ENCODE peak calls at places on chromosome 16, in nine cellular contexts. One of them, this sample, is unnamed.
A peak's percentile ranks its signal among the peaks of the same experiment; 100 is the strongest.

GRCh38 chr16:69320731-69321073 is 9.6 kb downstream of the VPS4A start:
- DNase-seq in A549: no peak
- DNase-seq in spleen: peak; percentile 41
- DNase-seq in choroid plexus epithelial cell: no peak
- DNase-seq in lower leg skin: no peak
- DNase-seq in ascending aorta: no peak
- DNase-seq in SK-N-SH: no peak
- DNase-seq in fibroblast of lung: no peak
- DNase-seq in left ventricle myocardium inferior: no peak
- DNase-seq in this sample: no peak

GRCh38 chr16:73000907-73001521 is 46.9 kb downstream of the ZFHX3 start:
- DNase-seq in A549: no peak
- DNase-seq in spleen: no peak
- DNase-seq in choroid plexus epithelial cell: no peak
- DNase-seq in lower leg skin: no peak
- DNase-seq in ascending aorta: no peak
- DNase-seq in SK-N-SH: no peak
- DNase-seq in fibroblast of lung: no peak
- DNase-seq in left ventricle myocardium inferior: no peak
- DNase-seq in this sample: no peak

GRCh38 chr16:86016201-86016965 is 117.4 kb downstream of the IRF8 start:
- DNase-seq in A549: peak; percentile 64
- DNase-seq in spleen: no peak
- DNase-seq in choroid plexus epithelial cell: peak; percentile 81
- DNase-seq in lower leg skin: no peak
- DNase-seq in ascending aorta: no peak
- DNase-seq in SK-N-SH: peak; percentile 73
- DNase-seq in fibroblast of lung: peak; percentile 73
- DNase-seq in left ventricle myocardium inferior: no peak
- DNase-seq in this sample: peak; percentile 25

GRCh38 chr16:29675811-29676643 is 3.0 kb upstream of the QPRT start:
- DNase-seq in A549: peak; percentile 46
- DNase-seq in spleen: no peak
- DNase-seq in choroid plexus epithelial cell: peak; percentile 66
- DNase-seq in lower leg skin: no peak
- DNase-seq in ascending aorta: no peak
- DNase-seq in SK-N-SH: peak; percentile 67
- DNase-seq in fibroblast of lung: peak; percentile 31
- DNase-seq in left ventricle myocardium inferior: no peak
- DNase-seq in this sample: no peak

GRCh38 chr16:50246299-50247122 is 19.8 kb upstream of the ADCY7 start:
- DNase-seq in A549: no peak
- DNase-seq in spleen: peak; percentile 85
- DNase-seq in choroid plexus epithelial cell: no peak
- DNase-seq in lower leg skin: no peak
- DNase-seq in ascending aorta: no peak
- DNase-seq in SK-N-SH: peak; percentile 83
- DNase-seq in fibroblast of lung: no peak
- DNase-seq in left ventricle myocardium inferior: no peak
- DNase-seq in this sample: peak; percentile 57

GRCh38 chr16:51107742-51108141 is 43.3 kb downstream of the SALL1 start:
- DNase-seq in A549: no peak
- DNase-seq in spleen: no peak
- DNase-seq in choroid plexus epithelial cell: no peak
- DNase-seq in lower leg skin: no peak
- DNase-seq in ascending aorta: no peak
- DNase-seq in SK-N-SH: no peak
- DNase-seq in fibroblast of lung: no peak
- DNase-seq in left ventricle myocardium inferior: no peak
- DNase-seq in this sample: no peak

GRCh38 chr16:28905229-28905754 is 19.7 kb downstream of the RABEP2 start:
- DNase-seq in A549: no peak
- DNase-seq in spleen: no peak
- DNase-seq in choroid plexus epithelial cell: no peak
- DNase-seq in lower leg skin: no peak
- DNase-seq in ascending aorta: no peak
- DNase-seq in SK-N-SH: no peak
- DNase-seq in fibroblast of lung: no peak
- DNase-seq in left ventricle myocardium inferior: no peak
- DNase-seq in this sample: peak; percentile 66

GRCh38 chr16:81321039-81321438 is 6.3 kb downstream of the GAN start:
- DNase-seq in A549: no peak
- DNase-seq in spleen: no peak
- DNase-seq in choroid plexus epithelial cell: peak; percentile 27
- DNase-seq in lower leg skin: no peak
- DNase-seq in ascending aorta: no peak
- DNase-seq in SK-N-SH: no peak
- DNase-seq in fibroblast of lung: no peak
- DNase-seq in left ventricle myocardium inferior: no peak
- DNase-seq in this sample: no peak

GRCh38 chr16:31064882-31065461 is 9.1 kb downstream of the ZNF668 start:
- DNase-seq in A549: peak; percentile 74
- DNase-seq in spleen: no peak
- DNase-seq in choroid plexus epithelial cell: peak; percentile 95
- DNase-seq in lower leg skin: peak; percentile 70
- DNase-seq in ascending aorta: no peak
- DNase-seq in SK-N-SH: no peak
- DNase-seq in fibroblast of lung: peak; percentile 93
- DNase-seq in left ventricle myocardium inferior: peak; percentile 68
- DNase-seq in this sample: peak; percentile 91

GRCh38 chr16:51960931-51961330 is 586.0 kb downstream of the TOX3 start:
- DNase-seq in A549: no peak
- DNase-seq in spleen: no peak
- DNase-seq in choroid plexus epithelial cell: no peak
- DNase-seq in lower leg skin: no peak
- DNase-seq in ascending aorta: no peak
- DNase-seq in SK-N-SH: no peak
- DNase-seq in fibroblast of lung: no peak
- DNase-seq in left ventricle myocardium inferior: no peak
- DNase-seq in this sample: no peak

GRCh38 chr16:77680496-77680895 is 41.8 kb upstream of the NUDT7 start:
- DNase-seq in A549: no peak
- DNase-seq in spleen: no peak
- DNase-seq in choroid plexus epithelial cell: no peak
- DNase-seq in lower leg skin: no peak
- DNase-seq in ascending aorta: no peak
- DNase-seq in SK-N-SH: no peak
- DNase-seq in fibroblast of lung: no peak
- DNase-seq in left ventricle myocardium inferior: no peak
- DNase-seq in this sample: no peak

GRCh38 chr16:77686385-77686784 is 35.9 kb upstream of the NUDT7 start:
- DNase-seq in A549: no peak
- DNase-seq in spleen: no peak
- DNase-seq in choroid plexus epithelial cell: no peak
- DNase-seq in lower leg skin: no peak
- DNase-seq in ascending aorta: no peak
- DNase-seq in SK-N-SH: no peak
- DNase-seq in fibroblast of lung: no peak
- DNase-seq in left ventricle myocardium inferior: no peak
- DNase-seq in this sample: no peak

GRCh38 chr16:77682586-77682985 is 39.7 kb upstream of the NUDT7 start:
- DNase-seq in A549: no peak
- DNase-seq in spleen: no peak
- DNase-seq in choroid plexus epithelial cell: no peak
- DNase-seq in lower leg skin: no peak
- DNase-seq in ascending aorta: no peak
- DNase-seq in SK-N-SH: no peak
- DNase-seq in fibroblast of lung: no peak
- DNase-seq in left ventricle myocardium inferior: no peak
- DNase-seq in this sample: no peak

GRCh38 chr16:77679901-77680300 is 42.4 kb upstream of the NUDT7 start:
- DNase-seq in A549: peak; percentile 14
- DNase-seq in spleen: no peak
- DNase-seq in choroid plexus epithelial cell: no peak
- DNase-seq in lower leg skin: no peak
- DNase-seq in ascending aorta: no peak
- DNase-seq in SK-N-SH: no peak
- DNase-seq in fibroblast of lung: peak; percentile 14
- DNase-seq in left ventricle myocardium inferior: no peak
- DNase-seq in this sample: no peak

GRCh38 chr16:77683845-77684526 is 38.3 kb upstream of the NUDT7 start:
- DNase-seq in A549: no peak
- DNase-seq in spleen: no peak
- DNase-seq in choroid plexus epithelial cell: no peak
- DNase-seq in lower leg skin: no peak
- DNase-seq in ascending aorta: no peak
- DNase-seq in SK-N-SH: peak; percentile 59
- DNase-seq in fibroblast of lung: peak; percentile 17
- DNase-seq in left ventricle myocardium inferior: no peak
- DNase-seq in this sample: no peak
- TF ChIP-seq CTCF in A549: no peak
- TF ChIP-seq CTCF in spleen: no peak
- TF ChIP-seq CTCF in choroid plexus epithelial cell: no peak
- TF ChIP-seq CTCF in lower leg skin: no peak
- TF ChIP-seq CTCF in ascending aorta: no peak
- TF ChIP-seq CTCF in SK-N-SH: no peak
- TF ChIP-seq CTCF in fibroblast of lung: no peak
- TF ChIP-seq CTCF in left ventricle myocardium inferior: no peak
- TF ChIP-seq CTCF in this sample: no peak

GRCh38 chr16:65119905-65120341 is 1.9 kb downstream of the CDH11 start:
- DNase-seq in A549: no peak
- DNase-seq in spleen: no peak
- DNase-seq in choroid plexus epithelial cell: peak; percentile 73
- DNase-seq in lower leg skin: no peak
- DNase-seq in ascending aorta: no peak
- DNase-seq in SK-N-SH: no peak
- DNase-seq in fibroblast of lung: peak; percentile 69
- DNase-seq in left ventricle myocardium inferior: no peak
- DNase-seq in this sample: no peak
- H3K4me3 ChIP-seq in A549: no peak overlapping the region
- H3K4me3 ChIP-seq in spleen: peak overlapping the region; percentile 38
- H3K4me3 ChIP-seq in choroid plexus epithelial cell: peak overlapping the region; percentile 75
- H3K4me3 ChIP-seq in lower leg skin: peak overlapping the region; percentile 59
- H3K4me3 ChIP-seq in ascending aorta: peak overlapping the region; percentile 84
- H3K4me3 ChIP-seq in SK-N-SH: peak overlapping the region; percentile 83
- H3K4me3 ChIP-seq in fibroblast of lung: peak overlapping the region; percentile 82
- H3K4me3 ChIP-seq in left ventricle myocardium inferior: peak overlapping the region; percentile 77
- H3K4me3 ChIP-seq in this sample: no peak overlapping the region

GRCh38 chr16:9479008-9479407 is 387.6 kb downstream of the HAPSTR1 start:
- DNase-seq in A549: no peak
- DNase-seq in spleen: no peak
- DNase-seq in choroid plexus epithelial cell: no peak
- DNase-seq in lower leg skin: no peak
- DNase-seq in ascending aorta: no peak
- DNase-seq in SK-N-SH: no peak
- DNase-seq in fibroblast of lung: no peak
- DNase-seq in left ventricle myocardium inferior: no peak
- DNase-seq in this sample: no peak
- TF ChIP-seq CTCF in A549: no peak
- TF ChIP-seq CTCF in spleen: no peak
- TF ChIP-seq CTCF in choroid plexus epithelial cell: no peak
- TF ChIP-seq CTCF in lower leg skin: no peak
- TF ChIP-seq CTCF in ascending aorta: no peak
- TF ChIP-seq CTCF in SK-N-SH: no peak
- TF ChIP-seq CTCF in fibroblast of lung: no peak
- TF ChIP-seq CTCF in left ventricle myocardium inferior: no peak
- TF ChIP-seq CTCF in this sample: no peak

DNA sequence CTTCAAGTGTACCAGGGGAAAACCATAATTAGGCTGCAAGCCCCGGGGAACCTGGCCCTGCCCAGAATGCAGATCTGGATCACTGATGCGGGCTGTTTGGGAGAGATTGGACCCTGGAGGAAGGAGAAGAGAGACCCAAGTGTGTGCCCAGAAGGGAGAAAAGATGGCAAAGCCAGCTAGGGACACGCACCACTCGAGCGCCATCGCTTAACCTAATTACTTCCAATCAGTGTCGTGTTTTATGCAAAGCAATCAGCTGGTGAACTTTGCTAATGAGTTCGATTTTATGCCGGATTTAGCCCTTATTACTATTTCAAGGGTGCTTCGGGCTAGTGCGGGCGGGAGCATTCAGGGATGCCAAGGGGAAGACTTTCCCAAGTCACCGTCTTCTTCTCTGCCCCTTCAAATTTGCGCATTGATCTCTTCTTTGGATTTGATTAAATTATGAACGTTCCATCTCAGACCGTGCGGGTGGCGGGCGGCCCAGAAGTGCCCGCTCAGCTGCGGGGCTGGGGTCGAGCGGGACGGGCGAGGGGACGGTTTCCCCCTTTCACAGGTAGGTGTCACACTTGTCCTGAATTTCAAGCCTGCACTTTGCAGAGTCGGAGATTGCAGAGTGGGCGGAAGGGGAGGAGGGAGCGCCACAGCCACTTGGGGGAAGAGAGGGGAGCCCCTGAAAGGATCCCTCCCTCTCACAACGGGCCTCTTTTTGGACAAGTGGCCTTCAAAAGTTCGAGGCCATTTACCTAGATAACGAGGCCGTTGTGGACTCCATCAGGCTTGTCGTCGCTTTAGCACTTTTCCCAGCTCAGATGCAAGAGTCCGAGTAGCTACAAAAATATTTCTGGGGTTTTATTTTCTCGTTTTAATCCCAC is 4.1 kb downstream of the IRX5 start:
- DNase-seq in A549: no peak
- DNase-seq in spleen: no peak
- DNase-seq in choroid plexus epithelial cell: no peak
- DNase-seq in lower leg skin: peak; percentile 50
- DNase-seq in ascending aorta: no peak
- DNase-seq in SK-N-SH: peak; percentile 48
- DNase-seq in fibroblast of lung: no peak
- DNase-seq in left ventricle myocardium inferior: no peak
- DNase-seq in this sample: peak; percentile 42
- H3K4me3 ChIP-seq in A549: no peak overlapping the region
- H3K4me3 ChIP-seq in spleen: no peak overlapping the region
- H3K4me3 ChIP-seq in choroid plexus epithelial cell: no peak overlapping the region
- H3K4me3 ChIP-seq in lower leg skin: peak overlapping the region; percentile 9
- H3K4me3 ChIP-seq in ascending aorta: no peak overlapping the region
- H3K4me3 ChIP-seq in SK-N-SH: no peak overlapping the region
- H3K4me3 ChIP-seq in fibroblast of lung: no peak overlapping the region
- H3K4me3 ChIP-seq in left ventricle myocardium inferior: peak overlapping the region; percentile 85
- H3K4me3 ChIP-seq in this sample: no peak overlapping the region

DNA sequence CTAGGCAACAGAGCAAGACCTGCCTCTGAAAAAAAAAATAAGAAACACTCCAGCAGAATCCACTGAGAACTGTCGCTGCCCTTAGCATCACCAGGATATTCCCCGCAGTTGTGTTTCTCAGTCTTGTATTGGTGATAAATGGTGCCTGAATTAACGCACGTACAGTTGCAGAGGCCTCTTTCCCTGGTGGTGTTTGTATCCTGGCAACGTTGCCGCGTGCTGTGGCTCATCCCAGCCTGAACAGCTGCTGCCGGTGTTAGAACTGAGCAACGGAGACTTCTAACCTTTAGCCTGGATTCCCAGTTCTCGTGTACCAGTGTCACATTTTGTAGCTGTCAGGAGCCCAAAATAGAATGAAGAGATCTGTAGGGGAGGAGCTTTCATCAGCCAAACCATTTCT is 4.8 kb downstream of the MLYCD start:
- DNase-seq in A549: no peak
- DNase-seq in spleen: no peak
- DNase-seq in choroid plexus epithelial cell: peak; percentile 18
- DNase-seq in lower leg skin: no peak
- DNase-seq in ascending aorta: no peak
- DNase-seq in SK-N-SH: no peak
- DNase-seq in fibroblast of lung: peak; percentile 81
- DNase-seq in left ventricle myocardium inferior: peak; percentile 72
- DNase-seq in this sample: peak; percentile 49
- TF ChIP-seq CTCF in A549: no peak
- TF ChIP-seq CTCF in spleen: no peak
- TF ChIP-seq CTCF in choroid plexus epithelial cell: no peak
- TF ChIP-seq CTCF in lower leg skin: no peak
- TF ChIP-seq CTCF in ascending aorta: no peak
- TF ChIP-seq CTCF in SK-N-SH: no peak
- TF ChIP-seq CTCF in fibroblast of lung: no peak
- TF ChIP-seq CTCF in left ventricle myocardium inferior: no peak
- TF ChIP-seq CTCF in this sample: no peak

GRCh38 chr16:62638964-62639861 is 603.0 kb upstream of the CDH8 start:
- DNase-seq in A549: no peak
- DNase-seq in spleen: no peak
- DNase-seq in choroid plexus epithelial cell: no peak
- DNase-seq in lower leg skin: no peak
- DNase-seq in ascending aorta: no peak
- DNase-seq in SK-N-SH: no peak
- DNase-seq in fibroblast of lung: no peak
- DNase-seq in left ventricle myocardium inferior: no peak
- DNase-seq in this sample: no peak
- H3K4me3 ChIP-seq in A549: no peak overlapping the region
- H3K4me3 ChIP-seq in spleen: no peak overlapping the region
- H3K4me3 ChIP-seq in choroid plexus epithelial cell: no peak overlapping the region
- H3K4me3 ChIP-seq in lower leg skin: no peak overlapping the region
- H3K4me3 ChIP-seq in ascending aorta: no peak overlapping the region
- H3K4me3 ChIP-seq in SK-N-SH: no peak overlapping the region
- H3K4me3 ChIP-seq in fibroblast of lung: no peak overlapping the region
- H3K4me3 ChIP-seq in left ventricle myocardium inferior: no peak overlapping the region
- H3K4me3 ChIP-seq in this sample: no peak overlapping the region

This sample was measured in WERI-Rb-1.